ENCODE peak calls at places on chromosomes 13 and 19, in nine cellular contexts. U is CD8-positive, alpha-beta memory T cell; T is germinal center; E is GF-D8; G is amygdala; R is activated T-cell treated with anti-CD3 and anti-CD28 coated beads for 1 hour; H is progenitor cell of endocrine pancreas; K is IMR-90; N is activated naive CD8-positive, alpha-beta T cell treated with anti-CD3 and anti-CD28 coated beads, Interleukin-2, amount 50 U/mL, for 24 hours. B is an unnamed sample.

GRCh38 chr19:10888421-10888866 is 17.1 kb downstream of the CARM1 start:
- DNase-seq in G (no peak), N (no peak), K (no peak), H (no peak), R (no peak), T (peak; percentile 54), E (no peak), U (no peak), B (no peak)

GRCh38 chr13:28434934-28435333 is 60.0 kb downstream of the FLT1 start:
- DNase-seq in E (no peak), K (peak; percentile 36), R (no peak), U (no peak), T (no peak), N (no peak), G (no peak), H (no peak), B (no peak)

GRCh38 chr19:373391-374182 is 29.0 kb upstream of the MIER2 start:
- DNase-seq in G (no peak), R (no peak), H (no peak), U (no peak), K (no peak), E (no peak), N (no peak), T (no peak), B (no peak)

GRCh38 chr13:80334582-80335260 is 6.2 kb downstream of the SPRY2 start:
- DNase-seq in R (no peak), G (no peak), K (peak; percentile 43), E (no peak), U (no peak), N (no peak), H (no peak), T (no peak), B (no peak)

GRCh38 chr19:3047307-3048189 is 14.7 kb downstream of the TLE5 start:
- DNase-seq in E (no peak), N (peak; percentile 59), T (no peak), U (peak; percentile 32), R (peak; percentile 66), H (peak; percentile 56), G (no peak), K (peak; percentile 63), B (peak; percentile 50)

GRCh38 chr13:105153626-105154025 is 1381.8 kb downstream of the EFNB2 start:
- DNase-seq in U (no peak), T (no peak), K (peak; percentile 20), N (no peak), E (no peak), H (no peak), G (no peak), R (no peak), B (no peak)

GRCh38 chr13:98033277-98034247 is 80.1 kb downstream of the IPO5 start:
- DNase-seq in K (peak; percentile 44), R (no peak), E (no peak), G (no peak), H (no peak), N (no peak), U (no peak), T (no peak), B (no peak)

GRCh38 chr13:50280538-50280937 is 265.3 kb downstream of the KCNRG start:
- DNase-seq in N (no peak), G (no peak), T (no peak), E (no peak), H (no peak), U (no peak), K (no peak), R (no peak), B (no peak)

GRCh38 chr13:83221813-83222241 is 660.4 kb downstream of the SLITRK1 start:
- DNase-seq in E (no peak), G (no peak), T (no peak), K (peak; percentile 86), H (no peak), N (no peak), R (no peak), U (no peak), B (no peak)

GRCh38 chr19:40217027-40217810 is 965 bp downstream of the TTC9B start:
- DNase-seq in N (peak; percentile 41), R (no peak), E (no peak), T (peak; percentile 35), K (no peak), H (peak; percentile 48), U (no peak), G (no peak), B (no peak)

GRCh38 chr13:36062249-36062648 is 68.9 kb downstream of the DCLK1 start:
- DNase-seq in R (no peak), K (no peak), T (no peak), E (no peak), U (no peak), G (no peak), H (no peak), N (no peak), B (no peak)

GRCh38 chr19:49746206-49746958 is 16.7 kb downstream of the TSKS start:
- DNase-seq in G (no peak), N (peak; percentile 69), R (peak; percentile 19), K (no peak), H (no peak), U (peak; percentile 60), E (no peak), T (peak; percentile 87), B (peak; percentile 39)

GRCh38 chr19:10836478-10837325 is 690 bp upstream of the TMED1 start:
- DNase-seq in U (peak; percentile 70), N (peak; percentile 83), R (peak; percentile 62), T (no peak), G (peak; percentile 89), E (peak; percentile 87), K (no peak), H (no peak), B (no peak)

GRCh38 chr13:59230484-59231264 is 933.1 kb downstream of the DIAPH3 start:
- DNase-seq in N (no peak), G (no peak), R (no peak), H (no peak), T (no peak), K (no peak), U (no peak), E (no peak), B (no peak)

GRCh38 chr13:28268800-28269223 is 130.5 kb downstream of the PAN3 start:
- DNase-seq in T (peak; percentile 73), R (no peak), K (no peak), E (peak; percentile 89), U (no peak), N (no peak), G (no peak), H (no peak), B (peak; percentile 79)

GRCh38 chr19:19538077-19538764 is at the start of gene CILP2:
- DNase-seq in U (peak; percentile 48), K (no peak), E (no peak), R (peak; percentile 34), N (peak; percentile 61), T (peak; percentile 77), G (no peak), H (peak; percentile 58), B (no peak)

GRCh38 chr13:59318320-59318930 is 845.3 kb downstream of the DIAPH3 start:
- DNase-seq in U (peak; percentile 10), G (peak; percentile 23), H (peak; percentile 67), T (peak; percentile 3), N (peak; percentile 60), R (peak; percentile 36), K (peak; percentile 46), E (no peak), B (peak; percentile 2)